ENCODE peak calls at places on chromosomes 13 and 19, in seven cellular contexts. R, B, G, A, J, C and V are unnamed samples.

GRCh38 chr19:33245948-33246728 is 20.5 kb upstream of the SLC7A10 start:
- DNase-seq in R (peak), B (no peak), G (no peak), A (no peak), J (peak), C (no peak), V (no peak)

GRCh38 chr19:46528601-46529447 is 33.2 kb upstream of the PNMA8B start:
- DNase-seq in R (no peak), B (no peak), G (no peak), A (no peak), J (no peak), C (no peak), V (no peak)

GRCh38 chr13:21360463-21360862 is 98.6 kb downstream of the ZDHHC20 start:
- DNase-seq in R (no peak), B (no peak), G (no peak), A (no peak), J (no peak), C (no peak), V (no peak)

GRCh38 chr19:40284251-40284500 is 969 bp downstream of the AKT2 start:
- DNase-seq in R (no peak), B (no peak), G (no peak), A (no peak), J (no peak), C (no peak), V (no peak)

GRCh38 chr13:110226051-110226562 is 80.8 kb downstream of the COL4A1 start:
- DNase-seq in R (peak), B (no peak), G (no peak), A (peak), J (no peak), C (no peak), V (no peak)

GRCh38 chr19:45446295-45446694 is 21.5 kb upstream of the FOSB start:
- DNase-seq in R (peak), B (no peak), G (no peak), A (peak), J (no peak), C (no peak), V (no peak)

GRCh38 chr19:892243-892996 is 567 bp downstream of the MED16 start:
- DNase-seq in R (no peak), B (no peak), G (no peak), A (no peak), J (peak), C (no peak), V (no peak)

GRCh38 chr13:45178349-45179142 is 22.3 kb downstream of the KCTD4 start:
- DNase-seq in R (peak), B (no peak), G (no peak), A (peak), J (no peak), C (no peak), V (no peak)

GRCh38 chr13:74573654-74574053 is 439.4 kb upstream of the KLF12 start:
- DNase-seq in R (no peak), B (no peak), G (no peak), A (no peak), J (peak), C (no peak), V (no peak)

GRCh38 chr19:41327076-41327475 is 17.1 kb downstream of the CCDC97 start:
- DNase-seq in R (no peak), B (no peak), G (no peak), A (no peak), J (no peak), C (no peak), V (no peak)

GRCh38 chr13:29733069-29733700 is 117.2 kb downstream of the UBL3 start:
- DNase-seq in R (no peak), B (peak), G (no peak), A (no peak), J (no peak), C (no peak), V (peak)

GRCh38 chr19:17633700-17634099 is 54.5 kb downstream of the UNC13A start:
- DNase-seq in R (no peak), B (no peak), G (no peak), A (no peak), J (no peak), C (no peak), V (no peak)

GRCh38 chr13:43848250-43848649 is 31.3 kb downstream of the CCDC122 start:
- DNase-seq in R (peak), B (no peak), G (no peak), A (peak), J (no peak), C (no peak), V (no peak)

GRCh38 chr19:29524201-29524911 is 1.4 kb upstream of the VSTM2B start:
- DNase-seq in R (no peak), B (no peak), G (no peak), A (no peak), J (no peak), C (no peak), V (no peak)